ENCODE peak calls at places on chromosomes 16 and 17, in nine cellular contexts. One of them, this sample, is unnamed.

GRCh38 chr17:63138713-63139112 is 172.7 kb downstream of the TANC2 start:
- DNase-seq in HFF-Myc: no peak
- DNase-seq in RCC 7860: no peak
- DNase-seq in T follicular helper cell: no peak
- DNase-seq in NCI-H1105 treated with DMSO at 0.1 percent for 48 hours: no peak
- DNase-seq in ovary: no peak
- DNase-seq in astrocyte of the hippocampus: no peak
- DNase-seq in T-cell: no peak
- DNase-seq in EL: peak; percentile 7
- DNase-seq in this sample: peak; percentile 1

GRCh38 chr16:67663151-67663876 is 2.6 kb downstream of the PARD6A start:
- DNase-seq in HFF-Myc: no peak
- DNase-seq in T follicular helper cell: no peak
- DNase-seq in EL: peak; percentile 31
- DNase-seq in astrocyte of the hippocampus: no peak
- DNase-seq in RCC 7860: no peak
- DNase-seq in NCI-H1105 treated with DMSO at 0.1 percent for 48 hours: no peak
- DNase-seq in T-cell: no peak
- DNase-seq in ovary: no peak
- DNase-seq in this sample: peak; percentile 46

GRCh38 chr17:73986641-73987177 is 216.8 kb upstream of the RPL38 start:
- DNase-seq in RCC 7860: no peak
- DNase-seq in EL: no peak
- DNase-seq in T follicular helper cell: no peak
- DNase-seq in HFF-Myc: no peak
- DNase-seq in NCI-H1105 treated with DMSO at 0.1 percent for 48 hours: no peak
- DNase-seq in ovary: no peak
- DNase-seq in T-cell: no peak
- DNase-seq in astrocyte of the hippocampus: no peak
- DNase-seq in this sample: no peak

GRCh38 chr17:3740611-3741073 is 16.9 kb downstream of the HASPIN start:
- DNase-seq in T follicular helper cell: no peak
- DNase-seq in astrocyte of the hippocampus: no peak
- DNase-seq in T-cell: peak; percentile 39
- DNase-seq in ovary: no peak
- DNase-seq in RCC 7860: no peak
- DNase-seq in NCI-H1105 treated with DMSO at 0.1 percent for 48 hours: no peak
- DNase-seq in HFF-Myc: no peak
- DNase-seq in EL: no peak
- DNase-seq in this sample: no peak

GRCh38 chr17:40122944-40123810 is 1.4 kb downstream of the MSL1 start:
- DNase-seq in EL: peak; percentile 55
- DNase-seq in T-cell: no peak
- DNase-seq in ovary: peak; percentile 58
- DNase-seq in astrocyte of the hippocampus: peak; percentile 69
- DNase-seq in T follicular helper cell: no peak
- DNase-seq in NCI-H1105 treated with DMSO at 0.1 percent for 48 hours: peak; percentile 45
- DNase-seq in HFF-Myc: no peak
- DNase-seq in RCC 7860: no peak
- DNase-seq in this sample: peak; percentile 86

GRCh38 chr16:57009641-57010170 is 20.3 kb downstream of the NLRC5 start:
- DNase-seq in NCI-H1105 treated with DMSO at 0.1 percent for 48 hours: no peak
- DNase-seq in RCC 7860: no peak
- DNase-seq in astrocyte of the hippocampus: no peak
- DNase-seq in T follicular helper cell: no peak
- DNase-seq in HFF-Myc: no peak
- DNase-seq in T-cell: no peak
- DNase-seq in ovary: no peak
- DNase-seq in EL: no peak
- DNase-seq in this sample: no peak

GRCh38 chr17:63120406-63120805 is 154.4 kb downstream of the TANC2 start:
- DNase-seq in T-cell: no peak
- DNase-seq in astrocyte of the hippocampus: peak; percentile 34
- DNase-seq in NCI-H1105 treated with DMSO at 0.1 percent for 48 hours: no peak
- DNase-seq in HFF-Myc: no peak
- DNase-seq in T follicular helper cell: no peak
- DNase-seq in RCC 7860: no peak
- DNase-seq in EL: peak; percentile 44
- DNase-seq in ovary: no peak
- DNase-seq in this sample: no peak

GRCh38 chr17:74123866-74124265 is 79.6 kb upstream of the RPL38 start:
- DNase-seq in astrocyte of the hippocampus: no peak
- DNase-seq in HFF-Myc: no peak
- DNase-seq in NCI-H1105 treated with DMSO at 0.1 percent for 48 hours: no peak
- DNase-seq in RCC 7860: no peak
- DNase-seq in ovary: no peak
- DNase-seq in EL: no peak
- DNase-seq in T-cell: no peak
- DNase-seq in T follicular helper cell: no peak
- DNase-seq in this sample: no peak

GRCh38 chr17:20280051-20280450 is 187.3 kb downstream of the LGALS9B start:
- DNase-seq in EL: no peak
- DNase-seq in astrocyte of the hippocampus: no peak
- DNase-seq in T-cell: no peak
- DNase-seq in HFF-Myc: no peak
- DNase-seq in RCC 7860: no peak
- DNase-seq in T follicular helper cell: no peak
- DNase-seq in ovary: no peak
- DNase-seq in NCI-H1105 treated with DMSO at 0.1 percent for 48 hours: no peak
- DNase-seq in this sample: no peak

GRCh38 chr17:65181237-65182061 is 44.3 kb downstream of the RGS9 start:
- DNase-seq in T follicular helper cell: no peak
- DNase-seq in T-cell: no peak
- DNase-seq in astrocyte of the hippocampus: no peak
- DNase-seq in EL: no peak
- DNase-seq in RCC 7860: no peak
- DNase-seq in NCI-H1105 treated with DMSO at 0.1 percent for 48 hours: no peak
- DNase-seq in ovary: no peak
- DNase-seq in HFF-Myc: no peak
- DNase-seq in this sample: no peak

GRCh38 chr17:7019839-7020519 is 2.9 kb upstream of the BCL6B start:
- DNase-seq in EL: peak; percentile 60
- DNase-seq in T follicular helper cell: no peak
- DNase-seq in astrocyte of the hippocampus: peak; percentile 86
- DNase-seq in HFF-Myc: no peak
- DNase-seq in NCI-H1105 treated with DMSO at 0.1 percent for 48 hours: peak; percentile 62
- DNase-seq in T-cell: no peak
- DNase-seq in RCC 7860: no peak
- DNase-seq in ovary: peak; percentile 80
- DNase-seq in this sample: peak; percentile 82

GRCh38 chr16:30697264-30698138 is 1.5 kb upstream of the SRCAP start:
- DNase-seq in astrocyte of the hippocampus: no peak
- DNase-seq in T follicular helper cell: no peak
- DNase-seq in ovary: no peak
- DNase-seq in NCI-H1105 treated with DMSO at 0.1 percent for 48 hours: peak; percentile 93
- DNase-seq in RCC 7860: no peak
- DNase-seq in EL: no peak
- DNase-seq in T-cell: no peak
- DNase-seq in HFF-Myc: no peak
- DNase-seq in this sample: peak; percentile 54

GRCh38 chr17:18285296-18285695 is 24.8 kb downstream of the MIEF2 start:
- DNase-seq in RCC 7860: no peak
- DNase-seq in ovary: no peak
- DNase-seq in astrocyte of the hippocampus: no peak
- DNase-seq in HFF-Myc: no peak
- DNase-seq in EL: no peak
- DNase-seq in T-cell: no peak
- DNase-seq in T follicular helper cell: no peak
- DNase-seq in NCI-H1105 treated with DMSO at 0.1 percent for 48 hours: no peak
- DNase-seq in this sample: no peak

GRCh38 chr17:28270055-28270454 is 48.9 kb upstream of the TMEM97 start:
- DNase-seq in ovary: no peak
- DNase-seq in T-cell: no peak
- DNase-seq in T follicular helper cell: no peak
- DNase-seq in NCI-H1105 treated with DMSO at 0.1 percent for 48 hours: no peak
- DNase-seq in RCC 7860: no peak
- DNase-seq in HFF-Myc: no peak
- DNase-seq in astrocyte of the hippocampus: no peak
- DNase-seq in EL: no peak
- DNase-seq in this sample: no peak